ENCODE peak calls at places on chromosome 14, in eight cellular contexts. Y is tibial nerve, V is NT2/D1, M is lung, B is neural progenitor cell, Q is IMR-90, J is right atrium auricular region, G is Karpas-422. F is an unnamed sample. For H3K4me1, the result is how much of the 10 kb centered on the place peaks cover.

GRCh38 chr14:61889914-61890351 is 127.7 kb downstream of the SNAPC1 start:
- DNase-seq in Y (no peak), V (no peak), M (no peak), B (no peak), Q (no peak), J (no peak), G (peak), F (no peak)

GRCh38 chr14:103109789-103110415 is 13.4 kb upstream of the TNFAIP2 start:
- DNase-seq in Y (no peak), V (no peak), M (no peak), B (peak), Q (peak), J (no peak), G (no peak), F (no peak)

GRCh38 chr14:76662580-76662979 is 98.7 kb upstream of the VASH1 start:
- DNase-seq in Y (no peak), V (no peak), M (no peak), B (no peak), Q (no peak), J (no peak), G (no peak), F (no peak)

GRCh38 chr14:54782803-54783659 is 119.6 kb downstream of the GCH1 start:
- DNase-seq in Y (no peak), V (no peak), M (no peak), B (peak), Q (no peak), J (no peak), G (peak), F (no peak)

GRCh38 chr14:99274346-99275221 is 2.6 kb upstream of the BCL11B start:
- DNase-seq in Y (no peak), V (peak), M (no peak), B (peak), Q (peak), J (no peak), G (no peak), F (no peak)

GRCh38 chr14:104293231-104293841 is 154.9 kb downstream of the KIF26A start:
- DNase-seq in Y (no peak), V (no peak), M (no peak), B (no peak), Q (no peak), J (no peak), G (no peak), F (peak)

GRCh38 chr14:67077914-67078313 is 111.3 kb upstream of the GARIN2 start:
- DNase-seq in Y (no peak), V (no peak), M (no peak), B (no peak), Q (peak), J (no peak), G (no peak), F (no peak)

GRCh38 chr14:73741876-73742519 is 27.8 kb upstream of the PNMA1 start:
- DNase-seq in Y (no peak), V (no peak), M (no peak), B (no peak), Q (no peak), J (no peak), G (no peak), F (no peak)

GRCh38 chr14:77023001-77023996 is 5.2 kb downstream of the IRF2BPL start:
- DNase-seq in Y (no peak), V (no peak), M (no peak), B (peak), Q (peak), J (no peak), G (no peak), F (no peak)

GRCh38 chr14:56666294-56666693 is 86.7 kb downstream of the TMEM260 start:
- DNase-seq in Y (no peak), V (no peak), M (no peak), B (no peak), Q (no peak), J (no peak), G (no peak), F (no peak)

GRCh38 chr14:99278836-99279235 is 6.8 kb upstream of the BCL11B start:
- DNase-seq in Y (no peak), V (no peak), M (no peak), B (no peak), Q (no peak), J (peak), G (no peak), F (no peak)

GRCh38 chr14:50533314-50533705 is 941 bp upstream of the MAP4K5 start:
- DNase-seq in Y (no peak), V (no peak), M (no peak), B (no peak), Q (no peak), J (no peak), G (no peak), F (no peak)

GRCh38 chr14:70885343-70886014 is 21.8 kb upstream of the PCNX1 start:
- DNase-seq in Y (no peak), V (no peak), M (no peak), B (no peak), Q (no peak), J (no peak), G (peak), F (no peak)
- H3K4me1 ChIP-seq in Y (under half), V (under half), M (under half), B (under half), Q (under half), J (under half), G (under half), F (under half)

GRCh38 chr14:84544486-84544885 is 985.5 kb upstream of the FLRT2 start:
- DNase-seq in Y (no peak), V (no peak), M (no peak), B (no peak), Q (no peak), J (no peak), G (peak), F (no peak)
- H3K4me1 ChIP-seq in Y (under half), V (under half), M (under half), B (under half), Q (under half), J (under half), G (half or more), F (under half)

GRCh38 chr14:89407856-89408255 is 9.2 kb downstream of the FOXN3 start:
- DNase-seq in Y (no peak), V (no peak), M (no peak), B (no peak), Q (peak), J (no peak), G (no peak), F (no peak)
- H3K4me1 ChIP-seq in Y (under half), V (under half), M (under half), B (under half), Q (under half), J (under half), G (under half), F (under half)

DNA sequence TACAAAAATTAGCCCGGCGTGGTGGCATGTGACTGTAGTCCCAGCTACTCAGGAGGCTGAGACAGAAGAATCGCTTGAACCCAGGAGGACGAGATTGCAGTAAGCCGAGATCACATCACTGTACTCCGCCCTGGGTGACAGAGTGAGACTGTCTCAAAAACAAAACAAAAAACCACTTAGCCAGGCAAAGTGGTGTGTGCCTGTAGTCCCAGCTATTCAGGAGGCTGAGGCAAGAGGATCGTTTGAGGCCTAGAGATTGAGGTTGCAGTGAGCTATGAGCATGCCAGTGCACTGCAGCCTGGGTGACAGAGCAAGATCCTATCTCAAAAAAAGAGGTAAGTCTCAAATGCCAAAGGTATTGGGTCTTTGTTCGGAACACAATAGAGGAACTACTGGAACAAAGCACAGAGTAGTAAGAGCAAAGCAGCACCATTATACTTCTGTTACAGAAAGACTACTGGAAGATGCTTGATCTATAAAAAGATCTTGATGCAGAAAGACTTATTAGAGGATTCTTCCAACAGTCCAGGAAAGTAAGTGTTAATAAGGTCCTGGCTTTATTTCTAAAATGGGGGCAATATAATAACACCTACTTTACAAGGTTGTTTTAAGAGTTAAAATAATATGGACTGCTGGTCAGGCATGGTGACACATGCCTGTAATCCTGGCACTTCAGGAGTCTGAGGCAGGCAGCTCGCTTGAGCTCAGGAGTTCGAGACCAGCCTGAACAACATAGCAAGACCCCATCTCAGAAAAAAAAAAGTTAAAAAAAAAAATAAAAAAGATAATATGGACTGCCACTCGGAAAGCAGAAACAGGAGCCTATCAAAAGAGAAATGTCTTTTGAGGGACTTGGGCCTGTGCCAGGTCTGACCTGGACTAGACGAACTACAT is 29.9 kb downstream of the BTBD7 start:
- DNase-seq in Y (no peak), V (no peak), M (no peak), B (peak), Q (no peak), J (no peak), G (no peak), F (no peak)
- H3K4me1 ChIP-seq in Y (under half), V (under half), M (under half), B (under half), Q (under half), J (under half), G (under half), F (half or more)

GRCh38 chr14:93056840-93057585 is 58.7 kb downstream of the ITPK1 start:
- DNase-seq in Y (no peak), V (no peak), M (no peak), B (no peak), Q (peak), J (no peak), G (no peak), F (peak)

GRCh38 chr14:93054006-93054405 is 61.7 kb downstream of the ITPK1 start:
- DNase-seq in Y (no peak), V (no peak), M (no peak), B (no peak), Q (no peak), J (no peak), G (no peak), F (no peak)

GRCh38 chr14:93056166-93056839 is 59.4 kb downstream of the ITPK1 start:
- DNase-seq in Y (no peak), V (no peak), M (no peak), B (peak), Q (no peak), J (no peak), G (no peak), F (no peak)

GRCh38 chr14:93055651-93056115 is 60.0 kb downstream of the ITPK1 start:
- DNase-seq in Y (no peak), V (no peak), M (no peak), B (no peak), Q (no peak), J (no peak), G (no peak), F (no peak)

DNA sequence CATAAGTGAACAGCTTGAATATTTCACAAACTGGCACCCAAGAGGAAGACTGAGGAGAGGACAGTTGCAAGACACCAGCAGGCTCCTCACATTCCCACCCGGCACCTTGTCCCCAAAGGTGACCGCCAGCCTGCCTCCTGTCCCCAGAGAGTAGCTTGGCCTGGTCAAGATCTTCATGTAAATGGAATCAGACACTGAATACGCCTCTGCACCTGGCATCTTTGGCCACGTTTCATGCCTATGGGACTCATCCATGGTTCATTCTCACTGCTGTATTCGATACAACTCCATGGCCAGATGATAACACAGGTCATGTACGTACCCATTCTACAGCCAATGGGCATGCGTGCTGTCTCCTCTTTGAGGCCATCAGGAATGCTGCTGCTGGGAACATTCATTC is 60.8 kb downstream of the ITPK1 start:
- DNase-seq in Y (no peak), V (no peak), M (no peak), B (no peak), Q (no peak), J (no peak), G (no peak), F (peak)
- H3K4me1 ChIP-seq in Y (half or more), V (under half), M (under half), B (under half), Q (under half), J (under half), G (under half), F (under half)

DNA sequence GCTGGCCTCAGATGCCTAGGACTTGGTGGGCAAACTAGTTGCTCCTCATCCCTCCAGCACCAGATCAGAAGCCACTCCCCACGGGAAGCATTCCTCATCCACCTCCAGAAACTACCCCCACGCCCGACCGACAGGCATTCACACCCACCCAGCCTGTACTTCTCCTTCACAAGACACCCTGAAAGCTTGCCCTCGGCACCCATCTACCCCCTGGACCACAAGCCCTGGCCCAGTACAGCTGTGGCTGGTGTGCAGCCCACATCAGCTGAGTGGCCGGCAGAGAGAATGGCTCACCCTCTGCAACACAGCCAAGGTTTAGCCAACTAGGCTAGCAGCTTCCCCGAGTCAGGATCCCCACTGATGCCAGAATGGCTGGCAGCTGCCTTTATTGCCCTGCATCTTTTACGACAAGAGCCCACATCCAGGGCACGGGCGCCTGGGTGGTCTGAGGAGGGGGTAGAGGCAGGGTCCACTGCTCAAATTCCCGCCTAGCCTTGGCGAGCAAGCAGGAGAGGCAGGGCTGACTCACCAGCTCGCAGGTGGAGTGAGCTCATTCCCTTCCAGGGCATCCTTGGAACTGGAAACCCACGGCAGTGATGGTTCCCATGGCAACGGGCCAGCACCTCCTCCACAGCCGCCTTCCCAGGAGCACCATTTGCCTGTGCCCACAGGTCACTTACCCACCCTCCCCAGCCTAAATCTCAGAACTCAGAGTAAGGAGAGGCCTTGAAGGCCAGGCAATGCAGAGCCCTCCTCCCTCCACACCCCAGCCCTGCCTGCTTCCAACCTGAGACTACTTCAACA is 17.1 kb downstream of the ACTN1 start:
- DNase-seq in Y (no peak), V (no peak), M (no peak), B (peak), Q (peak), J (no peak), G (no peak), F (no peak)
- H3K4me1 ChIP-seq in Y (under half), V (under half), M (under half), B (under half), Q (half or more), J (under half), G (under half), F (half or more)

DNA sequence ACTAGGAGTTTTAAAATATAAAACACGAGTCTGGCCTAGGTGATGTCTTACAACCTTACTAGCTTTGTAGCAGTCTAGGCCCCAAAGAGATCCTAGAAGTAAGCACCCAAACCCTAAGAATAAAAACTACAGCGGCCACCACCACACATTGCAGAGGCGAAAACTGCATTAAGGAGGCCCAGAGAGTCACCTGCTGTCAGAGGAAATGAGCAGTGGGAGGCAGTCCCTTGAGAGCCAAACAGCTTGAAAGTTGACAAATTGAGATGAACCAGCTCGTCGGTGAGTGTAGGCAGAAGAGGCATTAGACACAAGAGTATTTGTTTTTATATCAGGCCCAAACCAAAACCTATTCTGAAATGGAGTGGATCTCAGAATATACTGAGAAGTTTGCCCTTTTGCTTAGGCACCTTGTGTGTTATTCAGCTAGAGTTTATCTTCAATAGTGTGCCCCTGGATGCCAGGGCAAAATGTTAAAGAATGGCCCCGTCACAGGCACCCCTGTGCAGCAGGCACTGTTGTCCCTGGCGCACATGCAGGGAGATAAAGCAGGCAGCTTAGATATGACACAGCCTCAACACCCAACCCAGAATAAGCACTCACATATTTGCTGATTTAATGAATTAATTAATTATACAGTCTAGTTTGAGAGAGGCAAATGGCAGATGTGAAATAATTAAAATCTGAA is 56.7 kb downstream of the TTC7B start:
- DNase-seq in Y (no peak), V (no peak), M (no peak), B (no peak), Q (no peak), J (peak), G (peak), F (no peak)
- H3K4me1 ChIP-seq in Y (under half), V (under half), M (under half), B (under half), Q (under half), J (under half), G (under half), F (under half)

GRCh38 chr14:93961610-93962009 is 14.8 kb downstream of the ASB2 start:
- DNase-seq in Y (no peak), V (no peak), M (no peak), B (no peak), Q (no peak), J (no peak), G (no peak), F (no peak)
- H3K4me1 ChIP-seq in Y (under half), V (under half), M (under half), B (under half), Q (under half), J (under half), G (under half), F (half or more)

DNA sequence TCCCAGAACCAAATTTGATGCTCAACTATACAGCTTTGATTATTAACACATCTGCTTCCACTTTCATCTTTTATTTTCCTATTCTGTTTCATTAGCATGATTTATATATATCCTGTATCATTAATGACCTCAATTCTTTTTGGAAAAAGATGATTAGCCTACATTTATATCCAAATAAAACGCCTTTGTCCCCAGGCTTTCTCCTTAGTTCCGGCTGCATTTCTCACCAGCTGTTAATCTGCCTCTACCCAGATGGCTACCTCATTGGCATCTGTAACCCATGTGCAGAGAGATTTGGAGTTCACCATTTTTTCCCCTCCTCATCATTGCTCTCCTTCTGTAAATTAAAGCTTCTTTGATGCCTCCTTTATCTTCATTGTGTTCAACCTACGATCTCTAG is 336.8 kb upstream of the RGS6 start:
- DNase-seq in Y (no peak), V (no peak), M (no peak), B (no peak), Q (no peak), J (no peak), G (no peak), F (no peak)
- H3K4me1 ChIP-seq in Y (under half), V (under half), M (under half), B (under half), Q (under half), J (under half), G (under half), F (under half)

DNA sequence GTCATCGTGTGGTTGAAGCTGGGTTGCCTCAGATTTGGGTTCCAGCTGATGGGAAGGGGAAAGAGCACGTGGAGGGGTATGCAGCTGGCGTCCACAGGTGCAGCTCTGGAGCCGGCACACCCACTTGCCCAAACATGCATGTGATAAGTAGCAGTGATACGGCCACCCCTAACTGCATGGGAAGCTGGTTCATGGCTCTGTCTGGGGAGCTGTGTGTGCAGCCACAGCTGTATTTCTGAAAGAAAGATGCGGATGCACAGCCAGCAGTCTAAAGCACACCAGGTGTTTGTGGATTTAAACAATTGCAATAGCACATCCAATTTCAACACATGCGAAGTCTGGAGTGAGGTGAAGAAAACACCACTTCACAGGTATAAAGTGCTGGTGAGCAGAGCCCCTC is 181.4 kb downstream of the EFCAB11 start:
- DNase-seq in Y (no peak), V (no peak), M (no peak), B (no peak), Q (no peak), J (no peak), G (no peak), F (no peak)
- H3K4me1 ChIP-seq in Y (under half), V (under half), M (under half), B (under half), Q (under half), J (under half), G (under half), F (under half)

F was measured in heart left ventricle.